ENCODE peak calls at places on chromosomes 13 and 19, in four cellular contexts. D, Y, S and Z are unnamed samples.

GRCh38 chr13:80824231-80824630 is 483.3 kb upstream of the SPRY2 start:
- DNase-seq in Y (no peak), S (peak), D (no peak), Z (peak)

GRCh38 chr13:73059460-73060250 is 850 bp downstream of the KLF5 start:
- DNase-seq in Y (peak), D (peak), S (peak), Z (peak)

GRCh38 chr13:97395437-97396136 is 38.4 kb upstream of the RAP2A start:
- DNase-seq in D (no peak), Y (no peak), S (peak), Z (peak)

GRCh38 chr13:34294483-34295129 is 476.7 kb downstream of the RFC3 start:
- DNase-seq in S (peak), D (peak), Y (no peak), Z (no peak)

GRCh38 chr13:63517376-63517775 is 2101.7 kb upstream of the PCDH20 start:
- DNase-seq in Y (no peak), D (no peak), S (peak), Z (no peak)

GRCh38 chr19:51784922-51785690 is 9.9 kb upstream of the FPR3 start:
- DNase-seq in S (peak), Y (no peak), D (no peak), Z (peak)

GRCh38 chr13:101985321-101985720 is 416.5 kb downstream of the FGF14 start:
- DNase-seq in D (no peak), S (peak), Y (no peak), Z (no peak)

GRCh38 chr19:38543807-38544568 is 73.8 kb downstream of the MAP4K1 start:
- DNase-seq in Y (peak), D (peak), S (peak), Z (peak)

GRCh38 chr13:25738342-25738771 is 313.5 kb downstream of the SHISA2 start:
- DNase-seq in S (peak), Y (no peak), D (peak), Z (no peak)

GRCh38 chr19:16441661-16442071 is 30.1 kb downstream of the EPS15L1 start:
- DNase-seq in Y (no peak), S (peak), D (no peak), Z (no peak)

GRCh38 chr13:41652735-41653361 is 195.5 kb downstream of the RGCC start:
- DNase-seq in D (peak), Y (peak), S (peak), Z (peak)

GRCh38 chr13:29922896-29923295 is 72.5 kb upstream of the UBL3 start:
- DNase-seq in S (peak), D (no peak), Y (no peak), Z (peak)

GRCh38 chr19:48490980-48491792 is 20.4 kb downstream of the LMTK3 start:
- DNase-seq in S (no peak), D (peak), Y (peak), Z (no peak)

GRCh38 chr19:12065100-12065538 is 588 bp downstream of the ZNF844 start:
- DNase-seq in D (no peak), S (peak), Y (peak), Z (peak)

GRCh38 chr19:31351212-31352193 is 2.3 kb upstream of the TSHZ3 start:
- DNase-seq in Y (no peak), S (peak), D (no peak), Z (peak)

GRCh38 chr19:7916137-7916907 is 1.7 kb downstream of the TGFBR3L start:
- DNase-seq in Y (peak), S (no peak), D (no peak), Z (no peak)

GRCh38 chr19:57192064-57192395 is 730 bp downstream of the ZNF264 start:
- DNase-seq in D (peak), Y (no peak), S (peak), Z (peak)

GRCh38 chr13:66518068-66518467 is 712.1 kb downstream of the PCDH9 start:
- DNase-seq in D (no peak), S (no peak), Y (no peak), Z (no peak)

GRCh38 chr19:32438751-32439150 is 33.2 kb downstream of the DPY19L3 start:
- DNase-seq in S (no peak), D (no peak), Y (no peak), Z (no peak)

GRCh38 chr19:39692822-39693221 is 11.5 kb upstream of the LGALS14 start:
- DNase-seq in S (no peak), Y (no peak), D (no peak), Z (no peak)

GRCh38 chr13:95926231-95926630 is 127.0 kb downstream of the UGGT2 start:
- DNase-seq in D (no peak), S (no peak), Y (no peak), Z (peak)

GRCh38 chr19:16726916-16727315 is 7.3 kb downstream of the NWD1 start:
- DNase-seq in D (peak), Y (no peak), S (no peak), Z (no peak)

GRCh38 chr13:32659736-32660135 is 73.5 kb downstream of the PDS5B start:
- DNase-seq in Y (no peak), S (peak), D (no peak), Z (no peak)

GRCh38 chr19:16258440-16258903 is 60.8 kb downstream of the AP1M1 start:
- DNase-seq in S (no peak), D (no peak), Y (no peak), Z (peak)

GRCh38 chr19:5451494-5451893 is 3.7 kb upstream of the ZNRF4 start:
- DNase-seq in Y (no peak), D (no peak), S (no peak), Z (no peak)

GRCh38 chr13:114219406-114219805 is 15.3 kb upstream of the CDC16 start:
- DNase-seq in D (no peak), Y (no peak), S (no peak), Z (no peak)

GRCh38 chr19:49546825-49547565 is 19.2 kb downstream of the RCN3 start:
- DNase-seq in D (peak), S (peak), Y (peak), Z (peak)

GRCh38 chr19:55112246-55112780 is 5.1 kb downstream of the PPP1R12C start:
- DNase-seq in Y (no peak), D (no peak), S (no peak), Z (no peak)

GRCh38 chr13:107827840-107828549 is 387.3 kb downstream of the LIG4 start:
- DNase-seq in D (no peak), S (no peak), Y (no peak), Z (peak)

GRCh38 chr13:74132768-74133656 is 1.2 kb downstream of the KLF12 start:
- DNase-seq in Y (peak), S (peak), D (peak), Z (peak)

GRCh38 chr13:33799950-33800592 is 17.9 kb upstream of the RFC3 start:
- DNase-seq in Y (no peak), D (no peak), S (peak), Z (peak)

GRCh38 chr13:110479215-110479545 is 82.3 kb downstream of the RAB20 start:
- DNase-seq in Y (no peak), D (no peak), S (no peak), Z (no peak)

GRCh38 chr19:39607021-39607420 is 4.7 kb downstream of the LGALS13 start:
- DNase-seq in D (no peak), S (no peak), Y (no peak), Z (no peak)

GRCh38 chr13:46675016-46675415 is 121.9 kb downstream of the ESD start:
- DNase-seq in D (peak), S (no peak), Y (no peak), Z (no peak)

GRCh38 chr13:76715621-76716020 is 170.6 kb downstream of the KCTD12 start:
- DNase-seq in D (no peak), Y (no peak), S (no peak), Z (no peak)

GRCh38 chr19:48363500-48363809 is 285 bp downstream of the TMEM143 start:
- DNase-seq in Y (peak), S (no peak), D (peak), Z (no peak)

GRCh38 chr19:50669319-50670101 is 20.3 kb downstream of the C19orf81 start:
- DNase-seq in Y (peak), D (peak), S (peak), Z (peak)